ENCODE peak calls at places on chromosomes 7 and 10, in seven cellular contexts. D, S, G, F, P, W and R are unnamed samples.

GRCh38 chr7:99953649-99954048 is 22.2 kb downstream of the AZGP1 start:
- DNase-seq in D (peak; percentile 77), S (no peak), G (no peak), F (no peak), P (no peak), W (no peak), R (no peak)

GRCh38 chr10:786666-787512 is 97.4 kb upstream of the DIP2C start:
- DNase-seq in D (peak; percentile 51), S (no peak), G (no peak), F (peak; percentile 57), P (no peak), W (no peak), R (no peak)

GRCh38 chr7:99090811-99091582 is 52.9 kb downstream of the SMURF1 start:
- DNase-seq in D (no peak), S (no peak), G (no peak), F (no peak), P (no peak), W (no peak), R (no peak)

GRCh38 chr10:44908071-44908709 is 2.9 kb upstream of the TMEM72 start:
- DNase-seq in D (peak; percentile 78), S (no peak), G (no peak), F (peak; percentile 55), P (no peak), W (peak; percentile 7), R (no peak)

GRCh38 chr10:79434816-79435215 is 10.6 kb downstream of the ZCCHC24 start:
- DNase-seq in D (peak; percentile 73), S (no peak), G (no peak), F (no peak), P (no peak), W (peak; percentile 68), R (no peak)

GRCh38 chr7:135670179-135670578 is 7.9 kb downstream of the STMP1 start:
- DNase-seq in D (no peak), S (no peak), G (no peak), F (no peak), P (no peak), W (peak; percentile 69), R (no peak)

GRCh38 chr10:133324198-133324792 is 12.4 kb downstream of the CALY start:
- DNase-seq in D (peak; percentile 71), S (peak; percentile 69), G (peak; percentile 84), F (peak; percentile 89), P (peak; percentile 84), W (peak; percentile 65), R (peak; percentile 44)

GRCh38 chr10:63972949-63973827 is 452.0 kb downstream of the REEP3 start:
- DNase-seq in D (no peak), S (no peak), G (no peak), F (peak; percentile 52), P (no peak), W (no peak), R (no peak)

GRCh38 chr10:110395350-110396283 is 90.9 kb upstream of the SMNDC1 start:
- DNase-seq in D (no peak), S (peak; percentile 79), G (peak; percentile 85), F (peak; percentile 72), P (no peak), W (peak; percentile 99), R (no peak)

GRCh38 chr10:6068422-6068821 is 6.3 kb upstream of the IL2RA start:
- DNase-seq in D (no peak), S (no peak), G (peak; percentile 46), F (no peak), P (peak; percentile 90), W (no peak), R (no peak)

GRCh38 chr7:16694806-16695205 is 48.8 kb downstream of the BZW2 start:
- DNase-seq in D (no peak), S (no peak), G (no peak), F (no peak), P (no peak), W (no peak), R (no peak)

GRCh38 chr10:97882142-97883091 is 32.8 kb downstream of the GOLGA7B start:
- DNase-seq in D (no peak), S (peak; percentile 93), G (no peak), F (no peak), P (no peak), W (peak; percentile 83), R (no peak)

GRCh38 chr7:46150721-46151120 is 229.6 kb upstream of the IGFBP3 start:
- DNase-seq in D (no peak), S (no peak), G (no peak), F (no peak), P (no peak), W (no peak), R (no peak)

DNA sequence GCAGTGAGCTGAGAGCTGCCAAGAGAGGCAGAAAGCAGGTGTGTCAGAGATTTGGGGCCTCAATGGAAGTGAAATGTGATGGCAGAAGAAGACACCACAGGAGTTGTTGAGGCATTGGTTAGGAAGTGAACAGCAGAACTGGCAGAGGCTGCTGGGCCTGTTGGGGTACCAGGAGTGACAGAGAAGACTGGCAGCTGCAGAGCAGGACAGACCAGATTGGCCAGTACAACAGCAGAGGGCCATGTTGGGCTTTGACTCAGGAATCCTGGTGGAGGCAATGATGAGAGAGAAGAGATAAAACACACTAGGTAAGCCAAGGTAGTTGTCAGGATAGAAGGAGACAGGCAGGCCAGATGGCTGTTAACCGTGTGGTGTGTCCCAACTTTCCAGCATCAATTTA is 19.9 kb upstream of the HERPUD2 start:
- DNase-seq in D (no peak), S (no peak), G (no peak), F (peak; percentile 68), P (peak; percentile 37), W (no peak), R (no peak)
- TF ChIP-seq CTCF in D (no peak), S (no peak), G (no peak), F (peak; percentile 50), P (peak; percentile 48), W (no peak), R (no peak)

DNA sequence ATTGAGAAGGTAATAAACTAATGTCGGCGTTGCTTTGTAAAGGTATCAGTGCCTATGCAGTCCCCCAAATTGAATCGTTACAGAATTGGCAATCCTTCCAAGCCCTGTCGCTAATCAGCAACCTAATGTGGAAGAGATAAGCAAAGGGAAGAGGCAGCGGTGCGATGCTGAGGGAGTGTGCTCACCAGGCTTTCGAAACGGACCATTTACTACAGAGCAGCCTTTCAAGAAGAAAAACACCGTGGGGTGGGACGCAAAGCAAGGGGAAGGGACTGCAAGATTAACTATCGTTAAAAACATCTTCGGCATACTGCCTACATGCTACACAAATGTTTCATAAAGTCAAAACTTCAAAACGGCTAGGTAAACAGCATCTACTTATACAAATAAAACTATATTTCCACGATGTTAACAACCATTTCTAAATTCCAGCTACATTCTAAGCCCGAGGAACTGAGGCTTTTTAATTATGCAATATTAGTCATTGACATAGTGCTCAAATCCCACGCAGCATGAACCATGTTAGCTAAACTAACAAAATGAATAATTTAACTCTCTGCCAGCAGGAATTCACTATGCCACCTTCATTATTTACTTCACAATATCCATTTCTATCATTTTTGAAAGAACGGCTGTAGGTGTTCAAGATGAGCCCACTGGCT is 85.2 kb downstream of the CHCHD3 start:
- DNase-seq in D (no peak), S (no peak), G (no peak), F (peak; percentile 48), P (no peak), W (no peak), R (no peak)
- H3K4me3 ChIP-seq in D (no peak overlapping the region), S (no peak overlapping the region), G (no peak overlapping the region), F (no peak overlapping the region), P (no peak overlapping the region), W (no peak overlapping the region), R (no peak overlapping the region)

GRCh38 chr10:34203966-34204630 is 611.0 kb downstream of the PARD3 start:
- DNase-seq in D (no peak), S (no peak), G (no peak), F (no peak), P (no peak), W (no peak), R (no peak)
- H3K27ac ChIP-seq in D (no peak overlapping the region), S (no peak overlapping the region), G (no peak overlapping the region), F (no peak overlapping the region), P (no peak overlapping the region), W (no peak overlapping the region), R (no peak overlapping the region)

GRCh38 chr10:77699080-77699645 is 61.6 kb upstream of the KCNMA1 start:
- DNase-seq in D (no peak), S (no peak), G (no peak), F (no peak), P (no peak), W (no peak), R (no peak)
- TF ChIP-seq CTCF in D (no peak), S (no peak), G (no peak), F (no peak), P (no peak), W (no peak), R (no peak)

DNA sequence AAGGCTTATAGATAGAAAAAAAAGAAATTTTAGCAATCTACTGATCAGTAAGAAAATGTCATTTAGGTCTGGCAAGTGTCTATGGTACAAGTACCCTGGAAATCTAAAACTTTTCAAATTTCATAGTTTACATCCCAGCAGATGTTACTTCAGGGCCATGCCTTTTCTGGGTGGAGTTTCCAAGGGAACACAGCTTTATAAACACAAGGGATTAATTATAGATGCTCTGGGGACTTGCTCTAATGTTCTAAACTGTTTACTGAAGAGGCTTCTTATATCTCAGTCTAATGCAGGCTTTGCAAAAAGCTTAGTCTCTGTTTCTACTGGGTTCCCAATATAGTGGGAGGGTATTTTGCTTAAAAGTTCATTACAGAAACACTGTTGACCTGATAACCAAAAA is 3.1 kb downstream of the CD36 start:
- DNase-seq in D (no peak), S (no peak), G (no peak), F (no peak), P (no peak), W (no peak), R (no peak)
- H3K4me3 ChIP-seq in D (peak overlapping the region; percentile 57), S (no peak overlapping the region), G (no peak overlapping the region), F (no peak overlapping the region), P (no peak overlapping the region), W (no peak overlapping the region), R (peak overlapping the region; percentile 34)

DNA sequence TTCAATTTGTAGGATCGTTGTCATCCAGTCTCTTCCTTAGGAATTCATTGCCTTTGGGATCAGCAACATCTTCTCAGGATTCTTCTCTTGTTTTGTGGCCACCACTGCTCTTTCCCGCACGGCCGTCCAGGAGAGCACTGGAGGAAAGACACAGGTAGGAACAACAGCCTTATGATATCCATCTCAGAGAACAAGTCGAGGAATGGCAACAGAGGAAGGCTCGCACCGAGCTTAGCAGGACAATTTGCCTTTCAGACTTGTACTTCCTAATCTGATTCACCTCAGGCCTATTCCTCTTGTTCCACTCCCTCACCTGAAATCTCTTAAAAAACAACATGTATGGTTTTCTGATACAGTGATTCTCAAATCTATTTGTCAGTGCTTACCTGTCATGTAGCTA is 29.5 kb downstream of the SLC26A4 start:
- DNase-seq in D (no peak), S (no peak), G (no peak), F (peak; percentile 53), P (no peak), W (no peak), R (no peak)
- H3K27ac ChIP-seq in D (no peak overlapping the region), S (no peak overlapping the region), G (no peak overlapping the region), F (no peak overlapping the region), P (no peak overlapping the region), W (no peak overlapping the region), R (no peak overlapping the region)